ENCODE peak calls at places on chromosomes 5 and 9, in ten cellular contexts. Q is progenitor cell of endocrine pancreas; Y is KBM-7; D is activated T-helper 1 cell treated with Interleukin-2 at 50 U/mL for 16 hours; W is NCI-H82; X is stimulated activated naive CD8-positive, alpha-beta T cell treated with anti-CD3 and anti-CD28 coated beads, Interleukin-15, amount 100 ng/mL, for 72 hours; K is hypothalamus; R is fibroblast of mammary gland; I is heart right ventricle; J is Caki2. Z is an unnamed sample.

GRCh38 chr5:133086366-133086875 is 34.6 kb downstream of the HSPA4 start:
- DNase-seq in Q (no peak), Y (no peak), D (no peak), W (no peak), X (no peak), K (no peak), R (peak; percentile 61), I (no peak), J (no peak), Z (no peak)

GRCh38 chr5:13664377-13664776 is 280.1 kb downstream of the DNAH5 start:
- DNase-seq in Q (no peak), Y (no peak), D (no peak), W (no peak), X (no peak), K (no peak), R (peak; percentile 92), I (no peak), J (peak; percentile 16), Z (no peak)

GRCh38 chr5:167730121-167730520 is 561.3 kb upstream of the WWC1 start:
- DNase-seq in Q (no peak), Y (no peak), D (no peak), W (no peak), X (no peak), K (no peak), R (peak; percentile 97), I (no peak), J (peak; percentile 6), Z (no peak)

GRCh38 chr5:119049824-119050449 is 20.9 kb upstream of the DMXL1 start:
- DNase-seq in Q (no peak), Y (no peak), D (no peak), W (no peak), X (no peak), K (no peak), R (peak; percentile 84), I (no peak), J (peak; percentile 63), Z (no peak)

GRCh38 chr9:89477395-89477794 is 20.5 kb downstream of the SEMA4D start:
- DNase-seq in Q (no peak), Y (no peak), D (no peak), W (no peak), X (no peak), K (no peak), R (no peak), I (no peak), J (no peak), Z (no peak)

GRCh38 chr5:73381587-73382411 is 66.8 kb downstream of the FOXD1 start:
- DNase-seq in Q (no peak), Y (no peak), D (no peak), W (no peak), X (no peak), K (no peak), R (no peak), I (no peak), J (no peak), Z (no peak)

GRCh38 chr5:3341446-3342240 is 254.0 kb upstream of the IRX1 start:
- DNase-seq in Q (no peak), Y (no peak), D (no peak), W (no peak), X (no peak), K (no peak), R (no peak), I (no peak), J (no peak), Z (no peak)

GRCh38 chr5:163362806-163363788 is 74.3 kb upstream of the CCNG1 start:
- DNase-seq in Q (no peak), Y (no peak), D (no peak), W (no peak), X (no peak), K (no peak), R (no peak), I (no peak), J (peak; percentile 71), Z (no peak)

GRCh38 chr5:81749562-81750307 is 1.2 kb downstream of the SSBP2 start:
- DNase-seq in Q (peak; percentile 42), Y (peak; percentile 54), D (peak; percentile 32), W (peak; percentile 37), X (peak; percentile 55), K (peak; percentile 36), R (no peak), I (peak; percentile 22), J (no peak), Z (peak; percentile 35)

GRCh38 chr5:10275460-10275859 is 25.4 kb downstream of the CCT5 start:
- DNase-seq in Q (no peak), Y (peak; percentile 58), D (no peak), W (peak; percentile 27), X (no peak), K (no peak), R (no peak), I (no peak), J (no peak), Z (no peak)

GRCh38 chr9:36018755-36019720 is 17.7 kb upstream of the RECK start:
- DNase-seq in Q (no peak), Y (no peak), D (no peak), W (peak; percentile 16), X (no peak), K (no peak), R (no peak), I (no peak), J (no peak), Z (no peak)

Z was measured in activated T-helper 2 cell treated with anti-CD3 and anti-CD28 coated beads, Interferon-gamma antibody, Interleukin-2, Interleukin-4, amounts not matched to agents 10 μg/mL and 5 μg/mL and 100 μg/mL, durations not matched to agents 14 hours and 24 hours and 36 hours.